ENCODE peak calls at places on chromosomes 4 and X, in four cellular contexts. A is ovary, T is IMR-90, E is psoas muscle. X is an unnamed sample.

GRCh38 chrX:101485212-101486064 is at the start of gene ARMCX4:
- DNase-seq in A (peak), T (peak), E (peak), X (peak)

GRCh38 chrX:149871940-149872339 is 9.0 kb upstream of the MAGEA8 start:
- DNase-seq in A (no peak), T (no peak), E (no peak), X (peak)

GRCh38 chr4:30828290-30828926 is 108.2 kb downstream of the PCDH7 start:
- DNase-seq in A (no peak), T (peak), E (no peak), X (no peak)

GRCh38 chr4:17719106-17719505 is 62.3 kb downstream of the FAM184B start:
- DNase-seq in A (no peak), T (no peak), E (no peak), X (no peak)

GRCh38 chr4:189267312-189267965 is 673.2 kb upstream of the FRG1 start:
- DNase-seq in A (no peak), T (no peak), E (no peak), X (no peak)

GRCh38 chr4:25161599-25161960 is 1.3 kb upstream of the SEPSECS start:
- DNase-seq in A (no peak), T (no peak), E (no peak), X (no peak)

GRCh38 chr4:166501941-166502382 is 628.9 kb downstream of the TLL1 start:
- DNase-seq in A (no peak), T (no peak), E (no peak), X (no peak)

GRCh38 chrX:119990409-119990994 is 47.0 kb upstream of the NKAP start:
- DNase-seq in A (no peak), T (no peak), E (no peak), X (no peak)

GRCh38 chr4:1416051-1416947 is 10.1 kb upstream of the NKX1-1 start:
- DNase-seq in A (no peak), T (no peak), E (no peak), X (no peak)

GRCh38 chr4:152991361-152991760 is 55.2 kb downstream of the FHDC1 start:
- DNase-seq in A (no peak), T (no peak), E (no peak), X (no peak)

GRCh38 chr4:3376266-3376665 is 65.5 kb upstream of the HGFAC start:
- DNase-seq in A (no peak), T (no peak), E (no peak), X (no peak)

GRCh38 chr4:168876106-168876505 is 133.9 kb downstream of the CBR4 start:
- DNase-seq in A (no peak), T (no peak), E (no peak), X (no peak)

GRCh38 chrX:115584715-115585114 is 23.7 kb downstream of the PLS3 start:
- DNase-seq in A (no peak), T (peak), E (no peak), X (no peak)

GRCh38 chr4:103996637-103997036 is 276.9 kb upstream of the TACR3 start:
- DNase-seq in A (no peak), T (no peak), E (no peak), X (no peak)

GRCh38 chrX:130171446-130172126 is at the start of gene RAB33A:
- DNase-seq in A (peak), T (no peak), E (peak), X (peak)

GRCh38 chrX:132037479-132037993 is 14.4 kb downstream of the STK26 start:
- DNase-seq in A (no peak), T (no peak), E (no peak), X (no peak)

GRCh38 chrX:149161438-149162088 is 343.5 kb downstream of the IDS start:
- DNase-seq in A (no peak), T (no peak), E (no peak), X (no peak)

GRCh38 chrX:67892391-67892790 is 348.6 kb downstream of the AR start:
- DNase-seq in A (no peak), T (no peak), E (no peak), X (no peak)

GRCh38 chr4:63221477-63221876 is 1187.8 kb downstream of the TECRL start:
- DNase-seq in A (no peak), T (no peak), E (no peak), X (no peak)

GRCh38 chrX:35076061-35076460 is 133.5 kb downstream of the FAM47B start:
- DNase-seq in A (no peak), T (no peak), E (no peak), X (no peak)

GRCh38 chrX:72620550-72621145 is 48.0 kb upstream of the HDAC8 start:
- DNase-seq in A (peak), T (peak), E (peak), X (no peak)

GRCh38 chr4:80362578-80363181 is 27.1 kb downstream of the CFAP299 start:
- DNase-seq in A (peak), T (peak), E (no peak), X (peak)

GRCh38 chr4:185936650-185937376 is 124.8 kb upstream of the SORBS2 start:
- DNase-seq in A (no peak), T (no peak), E (no peak), X (no peak)

GRCh38 chr4:99945718-99946345 is 586 bp downstream of the DNAJB14 start:
- DNase-seq in A (no peak), T (peak), E (no peak), X (no peak)
- TF ChIP-seq CTCF in A (no peak), T (no peak), E (no peak), X (no peak)

GRCh38 chrX:13087322-13088154 is 43.1 kb upstream of the FAM9C start:
- DNase-seq in A (no peak), T (peak), E (no peak), X (peak)

GRCh38 chrX:13091111-13091765 is 46.8 kb upstream of the FAM9C start:
- DNase-seq in A (no peak), T (no peak), E (no peak), X (no peak)

GRCh38 chrX:13092455-13092941 is 48.1 kb upstream of the FAM9C start:
- DNase-seq in A (no peak), T (no peak), E (peak), X (peak)

GRCh38 chrX:13088155-13088485 is 43.7 kb upstream of the FAM9C start:
- DNase-seq in A (no peak), T (no peak), E (no peak), X (no peak)

DNA sequence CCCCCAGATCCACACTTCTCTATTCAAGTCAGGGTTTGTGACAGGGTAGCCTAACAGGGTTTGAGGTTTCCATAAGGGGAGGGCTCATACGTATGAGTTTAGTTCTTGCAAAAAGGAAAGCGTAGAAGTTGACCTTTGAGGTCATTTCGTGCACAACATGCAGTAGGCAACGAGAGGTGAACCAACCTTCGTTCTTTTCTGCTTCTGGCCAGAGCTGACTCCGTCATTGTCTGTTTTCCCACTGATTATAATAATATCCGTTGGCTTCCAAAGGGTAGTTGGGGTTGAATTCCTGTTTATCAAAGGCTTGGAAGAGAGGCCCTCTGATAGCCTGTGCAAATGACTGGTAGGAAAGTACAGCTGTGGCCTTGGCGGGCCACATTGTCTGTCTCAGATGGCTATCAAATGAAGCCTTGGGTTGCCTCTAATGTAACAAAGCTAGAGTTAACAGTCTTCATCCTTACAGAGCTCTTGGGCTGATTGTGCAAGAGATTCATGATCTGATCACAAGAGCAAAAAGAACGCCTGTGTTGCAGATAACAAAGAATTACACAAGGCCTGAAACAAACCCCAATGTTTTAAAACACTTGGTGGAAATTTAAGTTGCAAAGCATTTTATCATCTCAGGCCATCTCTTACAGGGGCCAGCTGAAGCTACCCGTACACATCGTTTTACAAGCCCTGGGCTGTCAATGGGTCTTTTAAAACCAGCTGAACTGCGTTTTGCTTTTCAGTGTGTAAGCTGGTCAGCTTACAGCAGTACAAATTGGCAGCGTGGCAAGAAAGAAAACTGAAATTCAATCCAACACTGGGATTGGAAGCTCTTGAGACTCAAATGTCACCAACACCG is 46.1 kb upstream of the FAM9C start:
- DNase-seq in A (no peak), T (peak), E (no peak), X (peak)
- H3K4me3 ChIP-seq in A (no peak), T (no peak), E (no peak), X (peak)

DNA sequence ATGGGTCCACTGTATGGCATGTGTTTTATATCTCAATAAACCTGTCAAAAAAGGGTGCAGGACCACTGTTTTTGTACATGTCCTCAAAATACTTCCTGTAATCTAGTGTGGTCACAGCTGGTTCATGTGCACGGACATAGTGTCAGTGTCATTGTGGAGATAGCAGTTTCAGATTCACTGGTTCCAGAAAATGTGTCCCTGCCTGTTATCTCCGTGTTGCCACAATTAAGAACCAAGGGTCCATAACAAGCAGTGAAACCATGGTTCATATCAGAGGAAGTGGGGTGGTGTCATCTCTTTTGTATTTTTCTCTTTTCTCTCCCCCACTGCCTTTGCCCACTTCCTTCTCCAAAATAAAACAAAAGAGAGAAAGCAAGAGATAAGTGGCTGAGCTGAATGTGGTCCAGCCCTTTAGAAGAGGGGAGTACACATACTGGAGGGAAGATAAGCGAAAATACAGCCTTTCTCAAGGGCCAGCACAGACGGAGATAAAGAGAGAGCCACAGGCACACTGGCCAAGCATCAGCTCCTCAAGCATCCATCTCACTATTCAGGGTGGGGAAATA is 51.2 kb downstream of the TBL1X start:
- DNase-seq in A (no peak), T (no peak), E (no peak), X (no peak)
- H3K27ac ChIP-seq in A (no peak), T (no peak), E (no peak), X (no peak)

DNA sequence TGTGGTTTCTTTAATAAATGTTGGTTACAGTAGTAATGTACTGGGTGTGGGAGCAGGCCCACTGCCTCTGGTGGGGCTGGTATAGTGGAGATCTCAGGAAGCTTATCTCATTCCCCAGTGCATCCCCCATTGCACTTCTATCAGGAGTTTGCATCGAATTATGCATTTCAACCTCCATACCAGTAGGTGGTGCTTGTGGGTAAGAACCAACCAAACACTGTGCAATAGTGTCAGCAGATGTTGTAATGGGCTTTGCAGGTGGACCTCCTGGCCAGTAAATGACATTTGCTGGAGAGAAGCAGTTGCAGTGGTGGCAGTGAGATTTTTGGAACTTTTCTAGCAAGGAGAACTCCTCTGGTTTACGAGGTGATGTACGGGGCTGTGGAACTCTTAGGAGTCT is 150.6 kb downstream of the POU3F4 start:
- DNase-seq in A (no peak), T (no peak), E (no peak), X (no peak)
- TF ChIP-seq CTCF in A (no peak), T (no peak), E (no peak), X (no peak)